ENCODE peak calls at places on chromosomes 12 and 14, in five cellular contexts. O is PC-9; Y is HepG2; S is NB4; W is CD8-positive, alpha-beta T cell. L is an unnamed sample.

GRCh38 chr14:74504412-74504811 is 10.8 kb downstream of the ISCA2 start:
- DNase-seq in W (no peak), S (no peak), O (no peak), Y (no peak), L (no peak)

GRCh38 chr12:69732088-69732487 is 6.6 kb upstream of the RAB3IP start:
- DNase-seq in O (peak; percentile 61), W (no peak), Y (no peak), S (no peak), L (no peak)

GRCh38 chr12:48580831-48581230 is 11.0 kb upstream of the LALBA start:
- DNase-seq in O (no peak), S (no peak), Y (no peak), W (no peak), L (peak; percentile 12)

GRCh38 chr12:24530689-24531088 is 418.2 kb downstream of the BCAT1 start:
- DNase-seq in S (no peak), W (no peak), Y (no peak), O (no peak), L (no peak)

GRCh38 chr12:50302686-50303085 is 19.4 kb upstream of the LIMA1 start:
- DNase-seq in S (no peak), Y (no peak), O (no peak), W (no peak), L (no peak)

GRCh38 chr12:119183942-119184695 is 5.4 kb downstream of the HSPB8 start:
- DNase-seq in O (no peak), S (no peak), W (no peak), Y (no peak), L (no peak)

GRCh38 chr14:69038449-69039286 is 59.6 kb upstream of the ACTN1 start:
- DNase-seq in W (no peak), O (no peak), Y (no peak), S (no peak), L (no peak)

GRCh38 chr12:114916531-114916930 is 232.6 kb upstream of the TBX3 start:
- DNase-seq in S (no peak), O (no peak), W (no peak), Y (no peak), L (peak; percentile 7)

GRCh38 chr14:99677231-99677891 is 6.7 kb upstream of the CYP46A1 start:
- DNase-seq in Y (no peak), W (no peak), S (no peak), O (no peak), L (no peak)

GRCh38 chr12:68665016-68665569 is 21.7 kb upstream of the NUP107 start:
- DNase-seq in O (no peak), W (no peak), Y (no peak), S (peak; percentile 15), L (no peak)

GRCh38 chr12:87820524-87821194 is 208.5 kb downstream of the C12orf50 start:
- DNase-seq in O (peak; percentile 44), S (no peak), Y (no peak), W (no peak), L (no peak)

GRCh38 chr12:3473844-3474243 is 17.2 kb upstream of the PRMT8 start:
- DNase-seq in Y (no peak), S (no peak), W (no peak), O (no peak), L (no peak)

GRCh38 chr14:69246331-69246730 is 13.6 kb upstream of the GALNT16 start:
- DNase-seq in W (no peak), O (no peak), Y (peak; percentile 15), S (no peak), L (no peak)

GRCh38 chr12:108447168-108447840 is 67.8 kb upstream of the FICD start:
- DNase-seq in O (no peak), W (no peak), S (no peak), Y (no peak), L (no peak)

GRCh38 chr12:115383668-115384067 is 699.7 kb upstream of the TBX3 start:
- DNase-seq in W (no peak), O (peak; percentile 72), Y (no peak), S (no peak), L (no peak)

GRCh38 chr14:54579606-54580005 is 12.7 kb downstream of the SAMD4A start:
- DNase-seq in O (peak; percentile 50), W (no peak), S (no peak), Y (no peak), L (no peak)

GRCh38 chr14:100285021-100285912 is 21.0 kb downstream of the SLC25A29 start:
- DNase-seq in O (no peak), W (peak; percentile 64), S (peak; percentile 71), Y (peak; percentile 40), L (peak; percentile 86)

GRCh38 chr12:108609535-108610335 is 11.9 kb upstream of the TMEM119 start:
- DNase-seq in S (peak; percentile 56), Y (no peak), O (no peak), W (no peak), L (peak; percentile 76)

GRCh38 chr12:56198836-56199235 is 9.6 kb upstream of the SMARCC2 start:
- DNase-seq in O (no peak), S (no peak), W (no peak), Y (no peak), L (no peak)

GRCh38 chr14:36515896-36516718 is 3.9 kb downstream of the NKX2-1 start:
- DNase-seq in O (no peak), Y (no peak), S (no peak), W (no peak), L (no peak)

GRCh38 chr12:24270965-24271364 is 321.5 kb upstream of the SOX5 start:
- DNase-seq in O (no peak), W (no peak), S (no peak), Y (no peak), L (no peak)

GRCh38 chr14:95385701-95386100 is 66.0 kb upstream of the CLMN start:
- DNase-seq in S (no peak), O (no peak), Y (no peak), W (no peak), L (no peak)

GRCh38 chr12:83634726-83635267 is 948.1 kb downstream of the TMTC2 start:
- DNase-seq in O (no peak), S (no peak), Y (no peak), W (no peak), L (no peak)

GRCh38 chr12:61254225-61254624 is 1006.0 kb upstream of the USP15 start:
- DNase-seq in Y (no peak), W (no peak), S (no peak), O (no peak), L (no peak)

GRCh38 chr12:16602412-16602811 is 3.5 kb downstream of the LMO3 start:
- DNase-seq in O (no peak), S (no peak), Y (no peak), W (no peak), L (no peak)

GRCh38 chr14:58793096-58793740 is 155.5 kb downstream of the DACT1 start:
- DNase-seq in S (no peak), Y (no peak), O (no peak), W (no peak), L (no peak)

GRCh38 chr12:53313996-53314395 is 7.4 kb downstream of the AAAS start:
- DNase-seq in Y (no peak), O (no peak), W (no peak), S (peak; percentile 66), L (no peak)

GRCh38 chr12:108731105-108731865 is at the start of gene CORO1C:
- DNase-seq in Y (peak; percentile 92), O (peak; percentile 85), S (peak; percentile 97), W (peak; percentile 87), L (peak; percentile 97)

GRCh38 chr14:104792945-104793702 is 2.4 kb downstream of the AKT1 start:
- DNase-seq in W (no peak), O (no peak), S (no peak), Y (no peak), L (no peak)

GRCh38 chr14:52703225-52703624 is 3.8 kb upstream of the PSMC6 start:
- DNase-seq in O (peak; percentile 87), W (no peak), S (peak; percentile 78), Y (no peak), L (no peak)

GRCh38 chr14:91119556-91120311 is 5.9 kb downstream of the DGLUCY start:
- DNase-seq in Y (no peak), W (no peak), S (peak; percentile 19), O (peak; percentile 78), L (no peak)

DNA sequence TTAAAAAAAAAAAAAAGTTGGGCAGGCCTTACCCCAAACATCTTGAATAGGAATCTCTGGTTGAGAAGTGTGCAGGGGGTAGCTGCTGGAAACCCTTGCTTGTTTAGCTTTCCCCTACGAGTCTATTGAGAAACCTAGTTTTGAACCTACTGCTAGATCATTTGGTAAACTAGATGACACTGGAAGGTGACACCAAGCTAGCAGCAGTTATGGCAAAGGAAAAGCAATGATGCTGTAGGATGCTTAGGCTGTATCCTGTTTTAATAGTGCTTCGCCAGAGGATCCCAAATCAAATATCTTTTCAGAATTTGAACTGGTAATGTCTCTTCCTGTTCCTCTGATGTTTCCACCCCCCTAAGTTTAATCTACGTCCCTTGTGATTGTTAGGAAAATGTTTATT is 5.5 kb upstream of the PCED1B start:
- DNase-seq in S (no peak), W (no peak), Y (no peak), O (no peak), L (no peak)
- TF ChIP-seq CTCF in S (no peak), W (no peak), Y (no peak), O (no peak), L (no peak)

GRCh38 chr14:93954516-93954830 is 21.9 kb downstream of the ASB2 start:
- DNase-seq in O (no peak), S (no peak), Y (no peak), W (no peak), L (no peak)

GRCh38 chr14:93957333-93957710 is 19.0 kb downstream of the ASB2 start:
- DNase-seq in W (no peak), Y (no peak), S (no peak), O (no peak), L (no peak)

GRCh38 chr14:93956514-93957332 is 19.6 kb downstream of the ASB2 start:
- DNase-seq in Y (no peak), W (no peak), O (no peak), S (no peak), L (peak; percentile 47)

GRCh38 chr14:93954900-93955891 is 21.2 kb downstream of the ASB2 start:
- DNase-seq in S (peak; percentile 92), O (no peak), W (peak; percentile 18), Y (no peak), L (peak; percentile 66)

GRCh38 chr14:93956082-93956481 is 20.3 kb downstream of the ASB2 start:
- DNase-seq in Y (no peak), S (no peak), W (no peak), O (no peak), L (no peak)
- H3K4me3 ChIP-seq in Y (peak overlapping the region; percentile 63), S (peak overlapping the region; percentile 48), W (no peak overlapping the region), O (no peak overlapping the region), L (no peak overlapping the region)

DNA sequence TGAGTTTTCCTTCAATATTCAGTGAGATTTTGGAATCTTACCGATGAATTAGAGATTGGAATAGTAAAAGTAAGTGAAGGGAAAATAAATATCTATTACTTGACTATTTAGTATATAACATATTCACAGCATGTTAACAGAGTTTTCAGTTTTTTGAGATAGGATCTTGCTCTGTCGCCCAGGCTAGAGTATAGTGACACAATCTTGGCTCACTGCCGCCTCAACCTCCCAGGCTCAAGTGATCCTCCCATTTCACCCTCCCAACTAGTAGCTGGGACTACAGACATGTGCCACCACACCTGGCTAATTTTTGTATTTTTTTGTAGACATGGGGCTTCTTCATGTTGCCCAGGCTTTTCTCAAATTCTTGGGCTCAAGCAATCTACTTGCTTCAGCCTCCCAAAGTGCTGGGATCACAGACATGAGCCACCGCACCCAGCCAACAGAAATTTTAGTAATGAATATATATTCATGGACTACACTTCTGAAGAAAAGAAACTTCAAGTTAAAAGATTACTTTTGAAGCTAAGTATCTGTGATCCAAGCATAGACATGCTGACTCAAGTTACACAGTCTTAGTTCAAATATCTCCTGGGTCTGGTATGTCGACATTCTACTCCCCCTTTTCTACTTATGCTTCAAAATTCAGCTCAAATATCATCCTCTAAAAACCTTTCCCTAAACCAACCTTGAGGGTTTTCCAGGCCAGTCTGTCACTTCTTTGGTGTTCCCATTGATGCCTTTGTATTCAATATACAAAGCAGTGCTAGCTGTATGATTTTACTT is 13.8 kb downstream of the UBE2N start:
- DNase-seq in S (no peak), W (no peak), O (no peak), Y (no peak), L (no peak)
- TF ChIP-seq CTCF in S (no peak), W (no peak), O (no peak), Y (no peak), L (no peak)

GRCh38 chr12:30835216-30835615 is 80.5 kb upstream of the CAPRIN2 start:
- DNase-seq in O (no peak), S (no peak), Y (no peak), W (no peak), L (no peak)
- H3K4me3 ChIP-seq in O (no peak overlapping the region), S (no peak overlapping the region), Y (no peak overlapping the region), W (no peak overlapping the region), L (no peak overlapping the region)